ENCODE peak calls at places on chromosome X, in four cellular contexts. W, T, A and R are unnamed samples.

GRCh38 chrX:74535211-74535621 is 79.2 kb downstream of the RLIM start:
- DNase-seq in W (no peak), T (peak), A (no peak), R (no peak)

GRCh38 chrX:134908235-134908834 is 82.5 kb upstream of the SMIM10 start:
- DNase-seq in A (peak), W (no peak), T (peak), R (peak)

GRCh38 chrX:77694491-77694890 is 91.5 kb downstream of the ATRX start:
- DNase-seq in A (no peak), T (no peak), W (no peak), R (no peak)

GRCh38 chrX:125096870-125097269 is 222.8 kb upstream of the TEX13C start:
- DNase-seq in W (no peak), T (no peak), A (no peak), R (no peak)

GRCh38 chrX:42466706-42467105 is 311.3 kb downstream of the PPP1R2C start:
- DNase-seq in T (no peak), A (no peak), W (no peak), R (no peak)

GRCh38 chrX:111671668-111672067 is 9.3 kb upstream of the ALG13 start:
- DNase-seq in A (no peak), W (no peak), T (no peak), R (no peak)

GRCh38 chrX:38225093-38225492 is 4.4 kb upstream of the SRPX start:
- DNase-seq in T (no peak), W (no peak), A (no peak), R (no peak)

GRCh38 chrX:63354484-63354883 is 3.4 kb upstream of the SPIN4 start:
- DNase-seq in A (no peak), W (no peak), T (no peak), R (no peak)

GRCh38 chrX:100995469-100995868 is 26.0 kb downstream of the ARL13A start:
- DNase-seq in T (no peak), A (no peak), W (no peak), R (peak)

GRCh38 chrX:99384594-99385374 is 1025.3 kb downstream of the PCDH19 start:
- DNase-seq in T (no peak), A (no peak), W (no peak), R (no peak)

GRCh38 chrX:73683236-73683859 is 120.4 kb downstream of the CHIC1 start:
- DNase-seq in T (no peak), W (no peak), A (no peak), R (no peak)

GRCh38 chrX:10597871-10598270 is 22.5 kb downstream of the MID1 start:
- DNase-seq in A (no peak), T (no peak), W (no peak), R (no peak)

GRCh38 chrX:37659047-37659446 is 26.5 kb upstream of the XK start:
- DNase-seq in W (no peak), T (no peak), A (no peak), R (no peak)

GRCh38 chrX:153582896-153583295 is 16.0 kb downstream of the CCNQ start:
- DNase-seq in T (no peak), A (peak), W (peak), R (peak)

GRCh38 chrX:43467608-43468234 is 188.4 kb upstream of the MAOA start:
- DNase-seq in T (no peak), W (no peak), A (no peak), R (no peak)